ENCODE peak calls at places on chromosomes 3 and 15, in ten cellular contexts. R is HS-27A; J is T1000; D is HEK293T; Q is stimulated activated CD8-positive, alpha-beta memory T cell treated with anti-CD3 and anti-CD28 coated beads, Interleukin-4, amount 100 ng/mL, for 48 hours; K is EH; H is effector memory CD4-positive, alpha-beta T cell; L is activated T-cell treated with anti-CD3 and anti-CD28 coated beads for 1 hour; U is activated CD4-positive, alpha-beta T cell treated with anti-CD3 and anti-CD28 coated beads for 4 hours; O is GM23248. I is an unnamed sample.

GRCh38 chr3:95615592-95616310 is 1198.6 kb upstream of the EPHA6 start:
- DNase-seq in L (no peak), R (peak; percentile 4), Q (no peak), U (no peak), O (no peak), K (no peak), D (no peak), J (no peak), H (no peak), I (peak; percentile 57)

GRCh38 chr3:54970895-54971294 is 43.0 kb upstream of the LRTM1 start:
- DNase-seq in O (peak; percentile 63), U (no peak), D (no peak), R (no peak), L (no peak), K (peak; percentile 58), J (no peak), Q (no peak), H (no peak), I (no peak)

GRCh38 chr15:88610756-88611231 is 10.3 kb upstream of the AEN start:
- DNase-seq in U (no peak), Q (no peak), R (no peak), K (peak; percentile 63), H (no peak), J (no peak), L (no peak), D (no peak), O (no peak), I (no peak)

GRCh38 chr15:61169904-61170695 is 59.0 kb downstream of the RORA start:
- DNase-seq in R (no peak), D (no peak), K (no peak), J (no peak), U (peak; percentile 14), H (no peak), L (no peak), O (no peak), Q (peak; percentile 25), I (no peak)

GRCh38 chr15:29516929-29517328 is 247.3 kb upstream of the NSMCE3 start:
- DNase-seq in O (no peak), K (no peak), R (no peak), J (no peak), U (no peak), H (no peak), L (no peak), Q (no peak), D (no peak), I (no peak)

GRCh38 chr3:18853269-18853668 is 295.0 kb upstream of the KCNH8 start:
- DNase-seq in Q (no peak), H (no peak), L (no peak), J (no peak), K (no peak), R (no peak), U (no peak), D (no peak), O (no peak), I (no peak)

GRCh38 chr3:4835616-4836043 is 143.6 kb upstream of the BHLHE40 start:
- DNase-seq in K (no peak), Q (no peak), J (no peak), U (no peak), D (no peak), R (no peak), O (no peak), H (no peak), L (no peak), I (no peak)

GRCh38 chr3:36482259-36482658 is 102.0 kb downstream of the STAC start:
- DNase-seq in R (no peak), D (no peak), U (no peak), J (no peak), H (no peak), O (no peak), L (no peak), K (peak; percentile 18), Q (no peak), I (no peak)

GRCh38 chr3:166177130-166177529 is 339.9 kb upstream of the BCHE start:
- DNase-seq in R (no peak), D (no peak), H (no peak), L (no peak), K (no peak), J (no peak), O (no peak), Q (no peak), U (no peak), I (no peak)

GRCh38 chr15:41838400-41838897 is at the start of gene PLA2G4B:
- DNase-seq in J (no peak), K (no peak), D (no peak), H (no peak), O (no peak), Q (no peak), L (no peak), U (no peak), R (no peak), I (no peak)

GRCh38 chr3:132545471-132545870 is 51.6 kb upstream of the ACKR4 start:
- DNase-seq in R (no peak), U (no peak), H (no peak), L (no peak), K (no peak), O (peak; percentile 17), J (no peak), D (no peak), Q (no peak), I (no peak)

GRCh38 chr3:38598791-38599190 is 50.7 kb downstream of the SCN5A start:
- DNase-seq in Q (no peak), O (no peak), L (no peak), D (no peak), J (no peak), H (no peak), U (no peak), K (no peak), R (no peak), I (no peak)

GRCh38 chr15:68418611-68419161 is 13.3 kb downstream of the ITGA11 start:
- DNase-seq in U (no peak), J (no peak), H (no peak), D (no peak), L (no peak), Q (peak; percentile 11), O (peak; percentile 86), K (peak; percentile 44), R (no peak), I (no peak)

GRCh38 chr3:118882353-118882947 is 152.2 kb downstream of the IGSF11 start:
- DNase-seq in K (peak; percentile 63), Q (peak; percentile 78), J (peak; percentile 51), H (peak; percentile 22), L (peak; percentile 59), R (peak; percentile 23), U (peak; percentile 68), O (peak; percentile 68), D (peak; percentile 51), I (peak; percentile 80)